ENCODE peak calls at places on chromosomes 6 and 20, in ten cellular contexts. F, L, K, U, A, B, V, E, J and W are unnamed samples. For H3K27me3, the result is how much of the 10 kb centered on the place peaks cover.

GRCh38 chr6:33428219-33428890 is 8.5 kb downstream of the SYNGAP1 start:
- DNase-seq in A (no peak), J (no peak), U (no peak), L (no peak), F (peak), E (peak), B (peak), K (peak), V (peak), W (no peak)

GRCh38 chr20:56758706-56759105 is 129.6 kb downstream of the TFAP2C start:
- DNase-seq in U (no peak), E (no peak), J (no peak), V (no peak), F (no peak), K (no peak), B (no peak), A (no peak), L (no peak), W (no peak)

GRCh38 chr6:1762203-1762602 is 152.5 kb downstream of the FOXC1 start:
- DNase-seq in A (no peak), V (no peak), E (no peak), L (no peak), F (no peak), B (no peak), U (no peak), J (no peak), K (no peak), W (no peak)

GRCh38 chr6:81763051-81763450 is 10.6 kb upstream of the TENT5A start:
- DNase-seq in K (no peak), A (no peak), U (no peak), L (no peak), V (no peak), J (no peak), B (no peak), F (no peak), E (no peak), W (no peak)

GRCh38 chr6:149065658-149066556 is 251.6 kb upstream of the TAB2 start:
- DNase-seq in K (no peak), F (no peak), A (peak), B (no peak), J (no peak), E (no peak), L (no peak), V (peak), U (no peak), W (no peak)

GRCh38 chr6:28399370-28400121 is at the start of gene ZSCAN12:
- DNase-seq in K (peak), E (peak), B (peak), L (peak), V (peak), F (peak), U (peak), J (peak), A (peak), W (no peak)

GRCh38 chr6:28609672-28610071 is 84.0 kb downstream of the GPX5 start:
- DNase-seq in L (no peak), F (no peak), V (no peak), E (no peak), K (no peak), J (no peak), B (no peak), A (no peak), U (no peak), W (no peak)

GRCh38 chr6:21228411-21228810 is 365.1 kb upstream of the SOX4 start:
- DNase-seq in K (no peak), L (no peak), V (no peak), B (no peak), E (no peak), F (no peak), U (no peak), J (no peak), A (no peak), W (no peak)

GRCh38 chr6:154112181-154112809 is 73.3 kb downstream of the OPRM1 start:
- DNase-seq in F (no peak), L (no peak), A (no peak), V (no peak), J (no peak), B (no peak), K (no peak), U (no peak), E (no peak), W (no peak)

GRCh38 chr6:130593948-130594347 is 228.1 kb downstream of the TMEM200A start:
- DNase-seq in U (no peak), F (no peak), E (no peak), B (no peak), K (no peak), A (no peak), L (no peak), V (no peak), J (no peak), W (no peak)

GRCh38 chr6:169230923-169231789 is 22.5 kb downstream of the THBS2 start:
- DNase-seq in L (no peak), A (no peak), B (no peak), J (no peak), V (no peak), F (no peak), E (no peak), U (no peak), K (no peak), W (no peak)

GRCh38 chr20:49510562-49511117 is 28.2 kb upstream of the KCNB1 start:
- DNase-seq in L (peak), J (peak), A (no peak), B (no peak), F (peak), E (peak), V (no peak), K (peak), U (no peak), W (peak)

GRCh38 chr20:59253779-59254319 is 46.6 kb upstream of the EDN3 start:
- DNase-seq in K (no peak), A (peak), B (no peak), L (no peak), V (no peak), J (no peak), F (no peak), E (no peak), U (no peak), W (no peak)

GRCh38 chr20:1280421-1281102 is 14.5 kb downstream of the SNPH start:
- DNase-seq in A (no peak), L (no peak), B (no peak), E (no peak), F (no peak), U (no peak), J (no peak), K (no peak), V (no peak), W (no peak)

GRCh38 chr6:167350731-167351655 is 26.1 kb downstream of the TTLL2 start:
- DNase-seq in U (peak), E (peak), B (peak), A (peak), V (peak), J (no peak), K (peak), L (peak), F (peak), W (no peak)

GRCh38 chr6:24720131-24720603 is 1.2 kb upstream of the C6orf62 start:
- DNase-seq in B (peak), F (peak), E (peak), L (peak), K (peak), U (peak), A (peak), J (no peak), V (no peak), W (no peak)

GRCh38 chr6:36852481-36853147 is 13.4 kb upstream of the CPNE5 start:
- DNase-seq in U (no peak), L (no peak), F (peak), E (peak), V (no peak), K (no peak), B (peak), J (no peak), A (no peak), W (no peak)

GRCh38 chr6:137926207-137926731 is 59.2 kb downstream of the TNFAIP3 start:
- DNase-seq in L (no peak), F (peak), U (no peak), A (no peak), B (peak), V (no peak), E (peak), J (peak), K (no peak), W (peak)

GRCh38 chr6:146935489-146935888 is 268.7 kb upstream of the STXBP5 start:
- DNase-seq in B (no peak), K (no peak), L (no peak), E (no peak), U (no peak), F (no peak), J (no peak), V (no peak), A (no peak), W (no peak)

GRCh38 chr6:84284428-84285033 is 57.1 kb upstream of the CEP162 start:
- DNase-seq in V (no peak), E (peak), B (peak), J (no peak), K (no peak), F (peak), A (no peak), L (no peak), U (no peak), W (no peak)

GRCh38 chr20:237479-237878 is 10.4 kb downstream of the DEFB129 start:
- DNase-seq in E (no peak), U (no peak), J (no peak), B (no peak), L (peak), F (no peak), A (no peak), K (no peak), V (peak), W (no peak)

GRCh38 chr6:78243519-78243918 is 590.7 kb downstream of the MEI4 start:
- DNase-seq in F (peak), E (peak), L (no peak), U (no peak), B (no peak), A (no peak), V (no peak), J (no peak), K (no peak), W (no peak)

GRCh38 chr6:219019-219570 is 73.2 kb upstream of the DUSP22 start:
- DNase-seq in F (no peak), J (no peak), V (no peak), U (no peak), A (no peak), B (no peak), E (no peak), L (peak), K (no peak), W (no peak)

GRCh38 chr6:26216886-26217713 is 129.9 kb downstream of the HFE start:
- DNase-seq in J (no peak), A (peak), E (peak), V (peak), U (peak), B (peak), K (peak), F (peak), L (peak), W (peak)

GRCh38 chr20:49028684-49029083 is 17.4 kb upstream of the CSE1L start:
- DNase-seq in L (no peak), F (peak), E (peak), A (no peak), J (no peak), V (no peak), B (peak), K (no peak), U (no peak), W (no peak)

GRCh38 chr6:45504947-45505346 is 127.2 kb upstream of the SUPT3H start:
- DNase-seq in U (no peak), B (peak), E (peak), K (peak), F (peak), L (no peak), J (peak), V (no peak), A (no peak), W (peak)

GRCh38 chr6:158642097-158642601 is 2.4 kb downstream of the DYNLT1 start:
- DNase-seq in E (peak), B (peak), J (peak), L (peak), V (no peak), K (peak), U (no peak), A (no peak), F (peak), W (no peak)
- H3K4me3 ChIP-seq in E (no peak), B (peak), J (peak), L (peak), V (no peak), K (no peak), U (no peak), A (peak), F (peak), W (no peak)

DNA sequence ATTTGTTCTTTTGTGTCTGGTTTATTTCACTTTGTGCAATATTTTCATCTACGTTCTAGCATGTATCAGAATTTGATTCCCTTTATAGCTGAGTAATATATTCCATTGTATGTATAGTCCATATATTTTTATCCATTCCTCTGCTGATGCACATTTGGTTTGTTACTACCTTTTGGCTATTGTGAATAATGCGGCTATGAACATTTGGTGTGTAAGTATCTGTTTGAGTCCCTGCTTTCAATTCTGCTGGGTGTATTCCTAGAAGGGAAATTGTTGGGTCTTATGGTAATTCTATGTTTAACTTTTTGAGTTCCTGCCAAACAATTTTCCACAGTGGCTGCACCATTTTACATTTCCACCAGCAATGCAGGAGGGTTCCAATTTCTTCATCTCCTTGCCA is 52.4 kb downstream of the DNAH8 start:
- DNase-seq in J (no peak), E (no peak), V (no peak), F (no peak), U (no peak), K (no peak), A (no peak), B (no peak), L (no peak), W (no peak)
- H3K27me3 ChIP-seq in J (under half), E (under half), V (under half), F (under half), U (under half), K (under half), A (under half), B (under half), L (under half), W (under half)

DNA sequence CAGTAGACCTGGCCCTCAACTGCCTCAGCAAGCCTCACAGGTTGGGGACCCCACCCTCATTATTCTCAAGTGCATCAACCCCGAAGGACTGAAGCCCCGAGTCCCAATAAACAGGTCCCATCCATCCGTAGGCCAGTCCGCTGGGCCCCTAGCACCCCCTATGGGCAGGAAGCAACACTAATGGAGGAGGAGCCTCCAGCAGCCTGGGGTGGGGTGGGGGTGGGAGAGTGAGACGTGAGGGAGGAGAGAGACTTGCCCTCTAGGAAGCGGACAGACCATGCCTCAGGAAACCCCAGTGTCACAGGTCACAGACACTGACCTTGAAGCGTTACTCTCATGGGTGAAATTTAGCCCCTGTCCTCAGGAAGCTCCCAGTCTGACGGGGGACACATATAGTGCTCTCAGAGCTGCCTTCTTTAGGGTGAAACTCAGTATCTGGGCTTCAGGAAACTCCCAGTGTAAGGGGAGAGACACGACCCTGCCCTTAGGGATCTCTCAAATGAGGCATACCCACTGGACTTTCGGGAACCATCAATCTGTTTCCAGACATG is 125.9 kb downstream of the MRPL14 start:
- DNase-seq in U (no peak), K (no peak), F (no peak), V (peak), A (no peak), E (peak), J (no peak), L (peak), B (peak), W (no peak)
- H3K4me3 ChIP-seq in U (no peak), K (no peak), F (no peak), V (no peak), A (no peak), E (no peak), J (no peak), L (peak), B (peak), W (no peak)

GRCh38 chr20:22446613-22447447 is 137.5 kb downstream of the FOXA2 start:
- DNase-seq in U (no peak), V (no peak), K (no peak), E (no peak), F (no peak), J (no peak), A (no peak), L (no peak), B (no peak), W (no peak)
- H3K27me3 ChIP-seq in U (under half), V (under half), K (under half), E (under half), F (under half), J (under half), A (under half), L (under half), B (under half), W (under half)

DNA sequence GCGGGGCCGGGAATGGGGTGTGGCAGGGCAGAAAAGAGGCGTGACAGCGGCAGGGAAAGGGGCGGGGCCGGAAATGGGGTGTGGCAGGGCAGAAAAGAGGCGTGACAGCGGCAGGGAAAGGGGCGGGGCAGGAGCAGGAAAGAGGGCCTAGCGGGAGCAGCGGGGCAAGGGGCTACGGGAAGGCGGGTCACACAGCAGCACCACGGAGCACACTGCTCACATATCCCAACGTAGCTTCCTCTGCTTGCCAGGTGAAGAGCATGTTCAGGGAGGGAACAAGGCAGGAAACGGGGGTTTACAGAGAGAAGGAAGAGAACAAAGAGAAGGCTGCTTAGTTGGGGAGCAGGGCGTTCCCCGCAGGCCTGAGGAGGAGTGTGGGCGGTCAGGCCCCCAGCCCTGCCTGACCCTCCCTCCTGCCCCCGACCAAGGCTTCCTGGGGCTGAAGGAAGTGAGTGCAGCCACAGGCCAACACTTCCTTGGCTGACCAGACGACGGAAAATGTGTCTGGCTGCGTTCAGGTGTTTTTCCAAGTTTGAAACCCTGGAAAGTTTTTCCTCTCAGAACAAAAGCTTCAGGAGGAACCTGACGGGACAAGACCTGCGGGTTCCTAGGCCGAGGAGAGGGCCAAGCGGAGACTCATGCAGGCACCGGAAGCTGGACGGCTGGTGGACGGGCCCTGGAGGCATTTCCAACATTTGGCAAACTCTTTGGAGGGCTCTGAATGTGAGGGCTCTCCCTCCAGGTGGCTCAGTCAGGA is 13.8 kb downstream of the UCKL1 start:
- DNase-seq in L (peak), F (no peak), V (peak), A (no peak), K (peak), U (no peak), B (peak), J (no peak), E (no peak), W (no peak)
- H3K4me3 ChIP-seq in L (no peak), F (no peak), V (no peak), A (no peak), K (no peak), U (no peak), B (no peak), J (no peak), E (no peak), W (no peak)

DNA sequence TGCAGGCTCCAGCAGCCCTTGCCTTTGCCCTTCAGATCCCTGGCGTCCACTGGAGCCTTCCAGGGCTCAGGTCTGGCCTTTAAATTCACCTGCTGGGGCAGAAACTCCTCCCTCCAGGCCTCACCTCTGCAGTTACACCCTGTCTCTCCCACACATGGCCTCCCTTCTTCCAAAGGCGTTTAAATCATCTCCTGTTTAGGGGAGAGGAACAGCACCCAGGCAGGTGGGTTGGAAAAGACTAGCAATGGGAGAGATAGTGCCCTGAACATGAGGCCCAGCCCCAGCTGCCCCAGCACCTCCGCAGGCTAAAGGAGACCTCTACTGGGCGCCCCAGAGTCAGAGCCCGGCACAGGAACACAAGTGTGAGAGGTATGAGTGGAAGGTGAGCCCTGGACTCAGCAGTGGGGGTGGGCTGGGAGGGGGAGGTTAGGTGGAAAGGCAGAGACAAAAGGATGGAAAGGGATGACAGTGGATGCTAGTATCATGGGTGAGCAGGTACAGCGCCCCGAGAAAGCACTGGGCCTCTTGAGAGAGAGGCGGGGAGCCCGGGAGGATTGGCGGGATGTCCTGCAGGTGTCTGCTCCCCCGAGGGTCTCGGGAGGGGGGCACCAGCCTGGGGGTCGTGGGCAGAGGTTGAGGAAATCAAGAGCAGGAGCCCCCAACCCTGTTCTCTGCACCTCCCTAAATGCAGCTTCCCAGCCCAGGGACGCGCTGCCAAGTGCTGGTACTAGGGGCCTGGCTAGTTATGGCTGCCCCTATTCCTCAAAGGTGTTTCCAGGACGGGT is at the start of gene CST9:
- DNase-seq in V (no peak), B (no peak), L (no peak), K (no peak), F (no peak), J (no peak), E (no peak), U (no peak), A (no peak), W (no peak)
- H3K27me3 ChIP-seq in V (under half), B (under half), L (under half), K (under half), F (under half), J (under half), E (under half), U (under half), A (under half), W (under half)

GRCh38 chr6:4010682-4011081 is 68.3 kb downstream of the FAM217A start:
- DNase-seq in L (no peak), K (no peak), V (no peak), U (no peak), E (no peak), J (no peak), A (no peak), B (no peak), F (no peak), W (no peak)
- H3K4me3 ChIP-seq in L (no peak), K (no peak), V (no peak), U (no peak), E (no peak), J (no peak), A (no peak), B (no peak), F (no peak), W (no peak)

GRCh38 chr20:61306935-61307475 is 54.9 kb downstream of the CDH4 start:
- DNase-seq in K (no peak), F (no peak), B (no peak), J (no peak), A (no peak), V (no peak), L (no peak), U (no peak), E (no peak), W (no peak)
- H3K27me3 ChIP-seq in K (under half), F (under half), B (under half), J (under half), A (under half), V (under half), L (under half), U (under half), E (under half), W (under half)

GRCh38 chr6:166313255-166314070 is 5.3 kb upstream of the PRR18 start:
- DNase-seq in V (no peak), E (peak), K (no peak), L (no peak), B (peak), A (peak), F (no peak), U (no peak), J (no peak), W (no peak)

GRCh38 chr6:166312832-166313231 is 4.6 kb upstream of the PRR18 start:
- DNase-seq in B (no peak), L (no peak), J (no peak), A (no peak), K (no peak), F (no peak), V (no peak), E (no peak), U (no peak), W (no peak)

GRCh38 chr6:166317261-166318212 is 9.3 kb upstream of the PRR18 start:
- DNase-seq in U (no peak), E (no peak), F (no peak), K (no peak), L (no peak), B (peak), A (no peak), V (no peak), J (no peak), W (no peak)

GRCh38 chr6:166318227-166318626 is 10.0 kb upstream of the PRR18 start:
- DNase-seq in L (no peak), B (peak), A (no peak), U (no peak), F (no peak), V (no peak), E (no peak), J (no peak), K (no peak), W (no peak)

GRCh38 chr6:166314454-166314853 is 6.3 kb upstream of the PRR18 start:
- DNase-seq in L (no peak), J (no peak), E (no peak), V (no peak), F (no peak), K (no peak), U (no peak), A (no peak), B (no peak), W (no peak)
- H3K4me3 ChIP-seq in L (no peak), J (no peak), E (no peak), V (no peak), F (no peak), K (no peak), U (no peak), A (no peak), B (no peak), W (no peak)